ENCODE peak calls at places on chromosomes 12 and 14, in nine cellular contexts. L, K, Q, D, T, A, H, J and W are unnamed samples.

GRCh38 chr12:91272456-91273063 is 89.9 kb upstream of the DCN start:
- DNase-seq in K (no peak), D (no peak), A (no peak), Q (no peak), J (peak; percentile 41), L (peak; percentile 26), H (no peak), T (no peak), W (no peak)

GRCh38 chr14:95165517-95165916 is 8.2 kb upstream of the DICER1 start:
- DNase-seq in D (no peak), Q (no peak), A (no peak), H (no peak), K (no peak), J (no peak), T (no peak), L (no peak), W (no peak)

GRCh38 chr12:110247340-110248095 is 33.5 kb upstream of the ATP2A2 start:
- DNase-seq in T (peak; percentile 62), H (peak; percentile 81), Q (no peak), A (no peak), L (peak; percentile 73), J (no peak), D (no peak), K (no peak), W (no peak)

GRCh38 chr12:113062502-113063395 is 6.2 kb downstream of the DTX1 start:
- DNase-seq in T (peak; percentile 78), K (no peak), H (no peak), D (no peak), L (no peak), J (no peak), A (no peak), Q (no peak), W (no peak)

GRCh38 chr14:92917041-92917940 is 5.7 kb upstream of the CHGA start:
- DNase-seq in A (no peak), H (no peak), T (peak; percentile 41), J (no peak), L (no peak), K (no peak), Q (no peak), D (no peak), W (no peak)

GRCh38 chr12:54421175-54421872 is 2.3 kb upstream of the ITGA5 start:
- DNase-seq in D (no peak), Q (no peak), L (no peak), J (no peak), T (peak; percentile 94), A (no peak), K (no peak), H (no peak), W (peak; percentile 80)

GRCh38 chr12:52506858-52507715 is 13.1 kb downstream of the KRT5 start:
- DNase-seq in L (no peak), J (no peak), D (no peak), Q (no peak), H (peak; percentile 66), A (peak; percentile 69), T (no peak), K (no peak), W (no peak)

GRCh38 chr12:51524386-51524901 is 66.6 kb upstream of the SCN8A start:
- DNase-seq in Q (no peak), A (peak; percentile 71), T (peak; percentile 52), L (no peak), D (no peak), K (no peak), H (no peak), J (no peak), W (no peak)

GRCh38 chr14:33657478-33657877 is 293.4 kb downstream of the EGLN3 start:
- DNase-seq in Q (no peak), L (no peak), J (no peak), D (no peak), K (no peak), A (no peak), T (no peak), H (no peak), W (no peak)

GRCh38 chr12:15669256-15669948 is 119.8 kb downstream of the EPS8 start:
- DNase-seq in H (no peak), T (no peak), D (no peak), A (no peak), J (no peak), Q (no peak), L (no peak), K (no peak), W (no peak)

GRCh38 chr12:131089526-131090253 is 136.0 kb downstream of the ADGRD1 start:
- DNase-seq in D (no peak), Q (no peak), K (no peak), H (no peak), T (peak; percentile 61), L (no peak), A (no peak), J (no peak), W (no peak)

GRCh38 chr14:103014466-103015319 is 42.7 kb downstream of the CDC42BPB start:
- DNase-seq in H (no peak), L (no peak), K (no peak), Q (no peak), D (no peak), J (no peak), A (no peak), T (peak; percentile 81), W (no peak)
- H3K4me3 ChIP-seq in H (no peak overlapping the region), L (no peak overlapping the region), K (no peak overlapping the region), Q (no peak overlapping the region), D (no peak overlapping the region), J (no peak overlapping the region), A (no peak overlapping the region), T (no peak overlapping the region), W (no peak overlapping the region)

GRCh38 chr12:108637222-108637621 is 3.5 kb upstream of the SELPLG start:
- DNase-seq in A (no peak), T (no peak), L (no peak), Q (no peak), K (no peak), D (no peak), J (no peak), H (no peak), W (no peak)
- H3K4me1 ChIP-seq in A (peaks cover 38% of the 10 kb centered on the region), T (peaks cover 19% of the 10 kb centered on the region), L (no peaks in the 10 kb centered on the region), Q (peaks cover 10% of the 10 kb centered on the region), K (peaks cover 29% of the 10 kb centered on the region), D (peaks cover 42% of the 10 kb centered on the region), J (peaks cover 19% of the 10 kb centered on the region), H (peaks cover 9% of the 10 kb centered on the region), W (peaks cover 13% of the 10 kb centered on the region)

GRCh38 chr12:108526482-108527234 is 11.6 kb downstream of the FICD start:
- DNase-seq in J (no peak), H (no peak), A (no peak), L (no peak), T (peak; percentile 91), K (no peak), Q (no peak), D (no peak), W (no peak)

GRCh38 chr12:108530141-108530540 is 15.1 kb downstream of the FICD start:
- DNase-seq in D (no peak), Q (no peak), L (no peak), T (no peak), J (no peak), A (no peak), H (no peak), K (no peak), W (no peak)

GRCh38 chr12:108532061-108532848 is 17.2 kb downstream of the FICD start:
- DNase-seq in J (no peak), Q (no peak), T (no peak), H (no peak), A (no peak), L (no peak), K (no peak), D (no peak), W (no peak)
- H3K36me3 ChIP-seq in J (no peaks in the 10 kb centered on the region), Q (peaks cover 65% of the 10 kb centered on the region), T (peaks cover 68% of the 10 kb centered on the region), H (no peaks in the 10 kb centered on the region), A (peaks cover 61% of the 10 kb centered on the region), L (peaks cover 77% of the 10 kb centered on the region), K (peaks cover 95% of the 10 kb centered on the region), D (peaks cover 41% of the 10 kb centered on the region), W (peaks cover 47% of the 10 kb centered on the region)

GRCh38 chr12:14256555-14257169 is 108.8 kb upstream of the ATF7IP start:
- DNase-seq in A (peak; percentile 79), Q (peak; percentile 20), D (peak; percentile 74), H (peak; percentile 82), L (peak; percentile 78), T (peak; percentile 77), K (peak; percentile 33), J (peak; percentile 90), W (peak; percentile 31)
- H3K4me3 ChIP-seq in A (peak overlapping the region; percentile 2), Q (no peak overlapping the region), D (peak overlapping the region; percentile 17), H (no peak overlapping the region), L (no peak overlapping the region), T (peak overlapping the region; percentile 22), K (peak overlapping the region; percentile 9), J (peak overlapping the region; percentile 21), W (peak overlapping the region; percentile 59)

GRCh38 chr12:116244474-116245090 is 32.9 kb downstream of the MED13L start:
- DNase-seq in H (no peak), J (no peak), A (no peak), D (no peak), L (no peak), K (no peak), T (no peak), Q (no peak), W (no peak)

GRCh38 chr12:116244001-116244400 is 33.5 kb downstream of the MED13L start:
- DNase-seq in Q (no peak), L (no peak), K (no peak), J (no peak), A (no peak), H (peak; percentile 15), D (no peak), T (no peak), W (no peak)

GRCh38 chr12:116242740-116243139 is 34.8 kb downstream of the MED13L start:
- DNase-seq in H (no peak), L (no peak), Q (no peak), K (no peak), A (no peak), D (no peak), J (no peak), T (no peak), W (no peak)

GRCh38 chr12:116238149-116238548 is 39.3 kb downstream of the MED13L start:
- DNase-seq in L (no peak), J (no peak), T (no peak), K (no peak), Q (no peak), A (no peak), D (no peak), H (no peak), W (no peak)

GRCh38 chr12:116241157-116241772 is 36.2 kb downstream of the MED13L start:
- DNase-seq in A (no peak), D (no peak), K (no peak), Q (no peak), H (no peak), L (no peak), J (no peak), T (no peak), W (no peak)
- H3K4me1 ChIP-seq in A (peaks cover 44% of the 10 kb centered on the region), D (peaks cover 34% of the 10 kb centered on the region), K (peaks cover 14% of the 10 kb centered on the region), Q (peaks cover 12% of the 10 kb centered on the region), H (peaks cover 41% of the 10 kb centered on the region), L (peaks cover 49% of the 10 kb centered on the region), J (peaks cover 39% of the 10 kb centered on the region), T (peaks cover 26% of the 10 kb centered on the region), W (peaks cover 42% of the 10 kb centered on the region)

GRCh38 chr14:101833045-101833444 is 71.5 kb downstream of the PPP2R5C start:
- DNase-seq in H (no peak), T (no peak), J (no peak), L (no peak), D (no peak), A (no peak), Q (no peak), K (no peak), W (no peak)
- H3K36me3 ChIP-seq in H (no peaks in the 10 kb centered on the region), T (peaks cover 6% of the 10 kb centered on the region), J (no peaks in the 10 kb centered on the region), L (no peaks in the 10 kb centered on the region), D (peaks cover 22% of the 10 kb centered on the region), A (no peaks in the 10 kb centered on the region), Q (no peaks in the 10 kb centered on the region), K (peaks cover 46% of the 10 kb centered on the region), W (no peaks in the 10 kb centered on the region)